ENCODE peak calls at places on chromosomes 7 and 10, in five cellular contexts. Z is A172, G is iPS-NIHi11, O is HCT116, L is D721Med. V is an unnamed sample.

GRCh38 chr7:23476286-23477169 is 6.2 kb upstream of the IGF2BP3 start:
- DNase-seq in Z (no peak), G (no peak), O (no peak), L (no peak), V (no peak)

GRCh38 chr10:42868530-42868929 is 85.9 kb downstream of the BMS1 start:
- DNase-seq in Z (no peak), G (no peak), O (no peak), L (no peak), V (no peak)

GRCh38 chr10:115092555-115093285 is 445 bp upstream of the ATRNL1 start:
- DNase-seq in Z (peak), G (peak), O (no peak), L (peak), V (peak)

GRCh38 chr7:159209429-159209828 is 64.8 kb upstream of the VIPR2 start:
- DNase-seq in Z (no peak), G (no peak), O (no peak), L (no peak), V (no peak)

GRCh38 chr7:85287126-85287825 is 100.4 kb upstream of the SEMA3D start:
- DNase-seq in Z (no peak), G (no peak), O (no peak), L (no peak), V (no peak)

GRCh38 chr10:6457376-6457775 is 122.7 kb downstream of the PRKCQ start:
- DNase-seq in Z (no peak), G (no peak), O (no peak), L (no peak), V (no peak)

GRCh38 chr7:157401567-157402387 is 65.0 kb downstream of the DNAJB6 start:
- DNase-seq in Z (no peak), G (no peak), O (no peak), L (no peak), V (no peak)

GRCh38 chr10:72340510-72340895 is 14.2 kb downstream of the DNAJB12 start:
- DNase-seq in Z (no peak), G (peak), O (no peak), L (peak), V (peak)

GRCh38 chr7:26182283-26182682 is 18.3 kb downstream of the HNRNPA2B1 start:
- DNase-seq in Z (no peak), G (no peak), O (no peak), L (no peak), V (no peak)

GRCh38 chr10:17736223-17736622 is 15.8 kb upstream of the TMEM236 start:
- DNase-seq in Z (no peak), G (no peak), O (no peak), L (no peak), V (no peak)

GRCh38 chr10:3455385-3456334 is 283.1 kb upstream of the PITRM1 start:
- DNase-seq in Z (peak), G (no peak), O (no peak), L (no peak), V (no peak)

GRCh38 chr7:153430931-153431330 is 621.3 kb upstream of the DPP6 start:
- DNase-seq in Z (no peak), G (peak), O (no peak), L (no peak), V (no peak)

GRCh38 chr7:83976302-83976701 is 218.3 kb downstream of the SEMA3A start:
- DNase-seq in Z (peak), G (peak), O (no peak), L (no peak), V (peak)

GRCh38 chr7:31778296-31778695 is 91.3 kb downstream of the PPP1R17 start:
- DNase-seq in Z (no peak), G (no peak), O (no peak), L (no peak), V (no peak)

GRCh38 chr10:104688251-104688650 is 47.2 kb downstream of the SORCS3 start:
- DNase-seq in Z (no peak), G (no peak), O (no peak), L (no peak), V (peak)